ENCODE peak calls at places on chromosomes 2 and 18, in five cellular contexts. One of them, this sample, is unnamed.

GRCh38 chr2:18749912-18750526 is 160.7 kb upstream of the NT5C1B start:
- DNase-seq in M059J: peak; percentile 59
- DNase-seq in stimulated activated CD4-positive, alpha-beta T cell treated with anti-CD3 and anti-CD28 coated beads, Interleukin-2, amount 100 ng/mL, for 48 hours: peak; percentile 47
- DNase-seq in IMR-90: peak; percentile 66
- DNase-seq in ascending aorta: peak; percentile 71
- DNase-seq in this sample: no peak

GRCh38 chr2:25416674-25417073 is 74.9 kb upstream of the DNMT3A start:
- DNase-seq in IMR-90: no peak
- DNase-seq in ascending aorta: no peak
- DNase-seq in M059J: no peak
- DNase-seq in stimulated activated CD4-positive, alpha-beta T cell treated with anti-CD3 and anti-CD28 coated beads, Interleukin-2, amount 100 ng/mL, for 48 hours: no peak
- DNase-seq in this sample: no peak

GRCh38 chr18:55250729-55251128 is 291.5 kb upstream of the CCDC68 start:
- DNase-seq in stimulated activated CD4-positive, alpha-beta T cell treated with anti-CD3 and anti-CD28 coated beads, Interleukin-2, amount 100 ng/mL, for 48 hours: no peak
- DNase-seq in IMR-90: peak; percentile 69
- DNase-seq in M059J: peak; percentile 73
- DNase-seq in ascending aorta: no peak
- DNase-seq in this sample: no peak

GRCh38 chr2:174336403-174337336 is 1.9 kb downstream of the SP9 start:
- DNase-seq in IMR-90: no peak
- DNase-seq in M059J: peak; percentile 57
- DNase-seq in ascending aorta: no peak
- DNase-seq in stimulated activated CD4-positive, alpha-beta T cell treated with anti-CD3 and anti-CD28 coated beads, Interleukin-2, amount 100 ng/mL, for 48 hours: peak; percentile 47
- DNase-seq in this sample: no peak

GRCh38 chr2:207258191-207258991 is 92.6 kb upstream of the KLF7 start:
- DNase-seq in M059J: peak; percentile 100
- DNase-seq in ascending aorta: peak; percentile 94
- DNase-seq in IMR-90: peak; percentile 100
- DNase-seq in stimulated activated CD4-positive, alpha-beta T cell treated with anti-CD3 and anti-CD28 coated beads, Interleukin-2, amount 100 ng/mL, for 48 hours: no peak
- DNase-seq in this sample: no peak

GRCh38 chr2:40554665-40555294 is 102.9 kb upstream of the SLC8A1 start:
- DNase-seq in M059J: peak; percentile 61
- DNase-seq in IMR-90: peak; percentile 38
- DNase-seq in ascending aorta: peak; percentile 76
- DNase-seq in stimulated activated CD4-positive, alpha-beta T cell treated with anti-CD3 and anti-CD28 coated beads, Interleukin-2, amount 100 ng/mL, for 48 hours: peak; percentile 49
- DNase-seq in this sample: peak; percentile 5

GRCh38 chr2:46487667-46488333 is 8.4 kb downstream of the TMEM247 start:
- DNase-seq in ascending aorta: peak; percentile 86
- DNase-seq in M059J: peak; percentile 76
- DNase-seq in stimulated activated CD4-positive, alpha-beta T cell treated with anti-CD3 and anti-CD28 coated beads, Interleukin-2, amount 100 ng/mL, for 48 hours: no peak
- DNase-seq in IMR-90: peak; percentile 80
- DNase-seq in this sample: no peak

GRCh38 chr2:24231461-24231881 is 56.6 kb downstream of the FAM228A start:
- DNase-seq in ascending aorta: no peak
- DNase-seq in IMR-90: peak; percentile 50
- DNase-seq in stimulated activated CD4-positive, alpha-beta T cell treated with anti-CD3 and anti-CD28 coated beads, Interleukin-2, amount 100 ng/mL, for 48 hours: no peak
- DNase-seq in M059J: peak; percentile 13
- DNase-seq in this sample: no peak

GRCh38 chr18:40867452-40867851 is 1087.6 kb upstream of the PIK3C3 start:
- DNase-seq in IMR-90: peak; percentile 90
- DNase-seq in stimulated activated CD4-positive, alpha-beta T cell treated with anti-CD3 and anti-CD28 coated beads, Interleukin-2, amount 100 ng/mL, for 48 hours: no peak
- DNase-seq in ascending aorta: no peak
- DNase-seq in M059J: peak; percentile 82
- DNase-seq in this sample: no peak

GRCh38 chr2:100535850-100536249 is 26.9 kb upstream of the PDCL3 start:
- DNase-seq in IMR-90: no peak
- DNase-seq in M059J: peak; percentile 9
- DNase-seq in ascending aorta: no peak
- DNase-seq in stimulated activated CD4-positive, alpha-beta T cell treated with anti-CD3 and anti-CD28 coated beads, Interleukin-2, amount 100 ng/mL, for 48 hours: no peak
- DNase-seq in this sample: no peak

This sample was measured in SK-N-MC.